ENCODE peak calls at places on chromosomes 13 and 19, in five cellular contexts. N is T-helper 2 cell, K is AG04450, A is AG09319, X is HT1080. D is an unnamed sample.

GRCh38 chr13:73520566-73521290 is 461.9 kb downstream of the KLF5 start:
- DNase-seq in N (no peak), K (no peak), A (no peak), X (no peak), D (no peak)

GRCh38 chr19:44696939-44697669 is 1.8 kb upstream of the CEACAM16 start:
- DNase-seq in N (no peak), K (no peak), A (no peak), X (no peak), D (no peak)

GRCh38 chr13:50805805-50806204 is 37.7 kb downstream of the DLEU7 start:
- DNase-seq in N (no peak), K (no peak), A (no peak), X (peak), D (no peak)

GRCh38 chr19:35786299-35787160 is 11.2 kb downstream of the ARHGAP33 start:
- DNase-seq in N (no peak), K (no peak), A (no peak), X (no peak), D (no peak)

GRCh38 chr13:29887651-29888050 is 37.2 kb upstream of the UBL3 start:
- DNase-seq in N (no peak), K (no peak), A (no peak), X (no peak), D (no peak)

GRCh38 chr19:45355402-45355801 is 14.9 kb downstream of the KLC3 start:
- DNase-seq in N (no peak), K (no peak), A (no peak), X (no peak), D (no peak)

GRCh38 chr13:104532131-104532530 is 1465.9 kb upstream of the SLC10A2 start:
- DNase-seq in N (no peak), K (no peak), A (no peak), X (no peak), D (no peak)

GRCh38 chr19:33878912-33879810 is 82.5 kb downstream of the KCTD15 start:
- DNase-seq in N (no peak), K (no peak), A (no peak), X (no peak), D (no peak)

GRCh38 chr19:33040994-33041827 is 23.5 kb downstream of the RHPN2 start:
- DNase-seq in N (no peak), K (no peak), A (no peak), X (no peak), D (no peak)

GRCh38 chr13:84126671-84127171 is 244.4 kb upstream of the SLITRK1 start:
- DNase-seq in N (peak), K (no peak), A (no peak), X (peak), D (no peak)

GRCh38 chr19:38155453-38155852 is 68.6 kb downstream of the DPF1 start:
- DNase-seq in N (no peak), K (no peak), A (no peak), X (no peak), D (no peak)

GRCh38 chr13:48233097-48233885 is at the start of gene ITM2B:
- DNase-seq in N (peak), K (no peak), A (no peak), X (peak), D (no peak)